ENCODE peak calls at places on chromosomes 16 and 17, in nine cellular contexts. One of them, this sample, is unnamed.

GRCh38 chr17:50802609-50803571 is 32.5 kb upstream of the WFIKKN2 start:
- DNase-seq in iris pigment epithelial cell: no peak
- DNase-seq in stimulated activated CD4-positive, alpha-beta T cell treated with anti-CD3 and anti-CD28 coated beads, Interleukin-12 subunit alpha, Interleukin-12 subunit beta, amount 100 ng/mL, for 24 hours: no peak
- DNase-seq in ELR: no peak
- DNase-seq in left ventricle myocardium inferior: no peak
- DNase-seq in GM19239: no peak
- DNase-seq in CD8-positive, alpha-beta memory T cell: no peak
- DNase-seq in stimulated activated CD8-positive, alpha-beta memory T cell treated with anti-CD3 and anti-CD28 coated beads, Interleukin-2, amount 100 ng/mL, for 1 hour: no peak
- DNase-seq in glutamatergic neuron: no peak
- DNase-seq in this sample: no peak

GRCh38 chr17:13587487-13588338 is 14.0 kb downstream of the HS3ST3A1 start:
- DNase-seq in left ventricle myocardium inferior: no peak
- DNase-seq in glutamatergic neuron: no peak
- DNase-seq in stimulated activated CD8-positive, alpha-beta memory T cell treated with anti-CD3 and anti-CD28 coated beads, Interleukin-2, amount 100 ng/mL, for 1 hour: no peak
- DNase-seq in GM19239: no peak
- DNase-seq in iris pigment epithelial cell: no peak
- DNase-seq in stimulated activated CD4-positive, alpha-beta T cell treated with anti-CD3 and anti-CD28 coated beads, Interleukin-12 subunit alpha, Interleukin-12 subunit beta, amount 100 ng/mL, for 24 hours: no peak
- DNase-seq in CD8-positive, alpha-beta memory T cell: no peak
- DNase-seq in ELR: peak
- DNase-seq in this sample: no peak

GRCh38 chr17:57806083-57806830 is 43.6 kb downstream of the MRPS23 start:
- DNase-seq in glutamatergic neuron: no peak
- DNase-seq in ELR: no peak
- DNase-seq in CD8-positive, alpha-beta memory T cell: no peak
- DNase-seq in stimulated activated CD8-positive, alpha-beta memory T cell treated with anti-CD3 and anti-CD28 coated beads, Interleukin-2, amount 100 ng/mL, for 1 hour: no peak
- DNase-seq in GM19239: no peak
- DNase-seq in stimulated activated CD4-positive, alpha-beta T cell treated with anti-CD3 and anti-CD28 coated beads, Interleukin-12 subunit alpha, Interleukin-12 subunit beta, amount 100 ng/mL, for 24 hours: no peak
- DNase-seq in iris pigment epithelial cell: no peak
- DNase-seq in left ventricle myocardium inferior: no peak
- DNase-seq in this sample: no peak

GRCh38 chr17:68319420-68320162 is 28.3 kb downstream of the ARSG start:
- DNase-seq in left ventricle myocardium inferior: no peak
- DNase-seq in GM19239: no peak
- DNase-seq in stimulated activated CD8-positive, alpha-beta memory T cell treated with anti-CD3 and anti-CD28 coated beads, Interleukin-2, amount 100 ng/mL, for 1 hour: no peak
- DNase-seq in CD8-positive, alpha-beta memory T cell: no peak
- DNase-seq in ELR: no peak
- DNase-seq in stimulated activated CD4-positive, alpha-beta T cell treated with anti-CD3 and anti-CD28 coated beads, Interleukin-12 subunit alpha, Interleukin-12 subunit beta, amount 100 ng/mL, for 24 hours: no peak
- DNase-seq in glutamatergic neuron: no peak
- DNase-seq in iris pigment epithelial cell: no peak
- DNase-seq in this sample: no peak

GRCh38 chr17:48597775-48598631 is 4.4 kb upstream of the HOXB5 start:
- DNase-seq in CD8-positive, alpha-beta memory T cell: peak
- DNase-seq in left ventricle myocardium inferior: no peak
- DNase-seq in glutamatergic neuron: no peak
- DNase-seq in iris pigment epithelial cell: no peak
- DNase-seq in GM19239: no peak
- DNase-seq in stimulated activated CD8-positive, alpha-beta memory T cell treated with anti-CD3 and anti-CD28 coated beads, Interleukin-2, amount 100 ng/mL, for 1 hour: no peak
- DNase-seq in ELR: no peak
- DNase-seq in stimulated activated CD4-positive, alpha-beta T cell treated with anti-CD3 and anti-CD28 coated beads, Interleukin-12 subunit alpha, Interleukin-12 subunit beta, amount 100 ng/mL, for 24 hours: no peak
- DNase-seq in this sample: no peak

GRCh38 chr17:17497065-17497844 is 1.1 kb upstream of the RASD1 start:
- DNase-seq in GM19239: no peak
- DNase-seq in left ventricle myocardium inferior: no peak
- DNase-seq in CD8-positive, alpha-beta memory T cell: no peak
- DNase-seq in ELR: peak
- DNase-seq in iris pigment epithelial cell: no peak
- DNase-seq in stimulated activated CD8-positive, alpha-beta memory T cell treated with anti-CD3 and anti-CD28 coated beads, Interleukin-2, amount 100 ng/mL, for 1 hour: no peak
- DNase-seq in glutamatergic neuron: no peak
- DNase-seq in stimulated activated CD4-positive, alpha-beta T cell treated with anti-CD3 and anti-CD28 coated beads, Interleukin-12 subunit alpha, Interleukin-12 subunit beta, amount 100 ng/mL, for 24 hours: no peak
- DNase-seq in this sample: no peak

GRCh38 chr17:47604268-47604927 is 45.3 kb upstream of the KPNB1 start:
- DNase-seq in CD8-positive, alpha-beta memory T cell: no peak
- DNase-seq in left ventricle myocardium inferior: peak
- DNase-seq in iris pigment epithelial cell: peak
- DNase-seq in glutamatergic neuron: no peak
- DNase-seq in GM19239: no peak
- DNase-seq in stimulated activated CD4-positive, alpha-beta T cell treated with anti-CD3 and anti-CD28 coated beads, Interleukin-12 subunit alpha, Interleukin-12 subunit beta, amount 100 ng/mL, for 24 hours: no peak
- DNase-seq in ELR: no peak
- DNase-seq in stimulated activated CD8-positive, alpha-beta memory T cell treated with anti-CD3 and anti-CD28 coated beads, Interleukin-2, amount 100 ng/mL, for 1 hour: no peak
- DNase-seq in this sample: no peak

GRCh38 chr17:45270828-45271418 is 9.0 kb upstream of the SPATA32 start:
- DNase-seq in glutamatergic neuron: peak
- DNase-seq in CD8-positive, alpha-beta memory T cell: peak
- DNase-seq in left ventricle myocardium inferior: no peak
- DNase-seq in iris pigment epithelial cell: no peak
- DNase-seq in ELR: peak
- DNase-seq in stimulated activated CD8-positive, alpha-beta memory T cell treated with anti-CD3 and anti-CD28 coated beads, Interleukin-2, amount 100 ng/mL, for 1 hour: peak
- DNase-seq in GM19239: no peak
- DNase-seq in stimulated activated CD4-positive, alpha-beta T cell treated with anti-CD3 and anti-CD28 coated beads, Interleukin-12 subunit alpha, Interleukin-12 subunit beta, amount 100 ng/mL, for 24 hours: peak
- DNase-seq in this sample: peak

GRCh38 chr17:40518401-40519088 is 17.1 kb upstream of the TNS4 start:
- DNase-seq in stimulated activated CD4-positive, alpha-beta T cell treated with anti-CD3 and anti-CD28 coated beads, Interleukin-12 subunit alpha, Interleukin-12 subunit beta, amount 100 ng/mL, for 24 hours: no peak
- DNase-seq in iris pigment epithelial cell: no peak
- DNase-seq in CD8-positive, alpha-beta memory T cell: no peak
- DNase-seq in stimulated activated CD8-positive, alpha-beta memory T cell treated with anti-CD3 and anti-CD28 coated beads, Interleukin-2, amount 100 ng/mL, for 1 hour: no peak
- DNase-seq in ELR: peak
- DNase-seq in GM19239: no peak
- DNase-seq in glutamatergic neuron: no peak
- DNase-seq in left ventricle myocardium inferior: no peak
- DNase-seq in this sample: no peak

GRCh38 chr16:15435216-15435864 is 952 bp downstream of the BMERB1 start:
- DNase-seq in CD8-positive, alpha-beta memory T cell: no peak
- DNase-seq in GM19239: no peak
- DNase-seq in stimulated activated CD4-positive, alpha-beta T cell treated with anti-CD3 and anti-CD28 coated beads, Interleukin-12 subunit alpha, Interleukin-12 subunit beta, amount 100 ng/mL, for 24 hours: no peak
- DNase-seq in stimulated activated CD8-positive, alpha-beta memory T cell treated with anti-CD3 and anti-CD28 coated beads, Interleukin-2, amount 100 ng/mL, for 1 hour: no peak
- DNase-seq in left ventricle myocardium inferior: no peak
- DNase-seq in ELR: peak
- DNase-seq in glutamatergic neuron: peak
- DNase-seq in iris pigment epithelial cell: peak
- DNase-seq in this sample: no peak

GRCh38 chr17:40530988-40531971 is 29.9 kb upstream of the TNS4 start:
- DNase-seq in stimulated activated CD4-positive, alpha-beta T cell treated with anti-CD3 and anti-CD28 coated beads, Interleukin-12 subunit alpha, Interleukin-12 subunit beta, amount 100 ng/mL, for 24 hours: peak
- DNase-seq in left ventricle myocardium inferior: no peak
- DNase-seq in iris pigment epithelial cell: no peak
- DNase-seq in ELR: no peak
- DNase-seq in CD8-positive, alpha-beta memory T cell: peak
- DNase-seq in glutamatergic neuron: no peak
- DNase-seq in stimulated activated CD8-positive, alpha-beta memory T cell treated with anti-CD3 and anti-CD28 coated beads, Interleukin-2, amount 100 ng/mL, for 1 hour: no peak
- DNase-seq in GM19239: no peak
- DNase-seq in this sample: peak

GRCh38 chr17:31052187-31052889 is 42.4 kb upstream of the NF1 start:
- DNase-seq in CD8-positive, alpha-beta memory T cell: no peak
- DNase-seq in iris pigment epithelial cell: peak
- DNase-seq in stimulated activated CD8-positive, alpha-beta memory T cell treated with anti-CD3 and anti-CD28 coated beads, Interleukin-2, amount 100 ng/mL, for 1 hour: no peak
- DNase-seq in left ventricle myocardium inferior: peak
- DNase-seq in glutamatergic neuron: no peak
- DNase-seq in ELR: peak
- DNase-seq in GM19239: no peak
- DNase-seq in stimulated activated CD4-positive, alpha-beta T cell treated with anti-CD3 and anti-CD28 coated beads, Interleukin-12 subunit alpha, Interleukin-12 subunit beta, amount 100 ng/mL, for 24 hours: no peak
- DNase-seq in this sample: no peak

GRCh38 chr17:75412455-75413317 is 7.2 kb upstream of the GRB2 start:
- DNase-seq in stimulated activated CD4-positive, alpha-beta T cell treated with anti-CD3 and anti-CD28 coated beads, Interleukin-12 subunit alpha, Interleukin-12 subunit beta, amount 100 ng/mL, for 24 hours: peak
- DNase-seq in stimulated activated CD8-positive, alpha-beta memory T cell treated with anti-CD3 and anti-CD28 coated beads, Interleukin-2, amount 100 ng/mL, for 1 hour: peak
- DNase-seq in CD8-positive, alpha-beta memory T cell: peak
- DNase-seq in ELR: peak
- DNase-seq in iris pigment epithelial cell: peak
- DNase-seq in left ventricle myocardium inferior: no peak
- DNase-seq in glutamatergic neuron: peak
- DNase-seq in GM19239: peak
- DNase-seq in this sample: peak

GRCh38 chr16:31351937-31352315 is 3.0 kb upstream of the ITGAX start:
- DNase-seq in stimulated activated CD4-positive, alpha-beta T cell treated with anti-CD3 and anti-CD28 coated beads, Interleukin-12 subunit alpha, Interleukin-12 subunit beta, amount 100 ng/mL, for 24 hours: no peak
- DNase-seq in iris pigment epithelial cell: peak
- DNase-seq in CD8-positive, alpha-beta memory T cell: no peak
- DNase-seq in left ventricle myocardium inferior: no peak
- DNase-seq in stimulated activated CD8-positive, alpha-beta memory T cell treated with anti-CD3 and anti-CD28 coated beads, Interleukin-2, amount 100 ng/mL, for 1 hour: no peak
- DNase-seq in ELR: peak
- DNase-seq in GM19239: no peak
- DNase-seq in glutamatergic neuron: no peak
- DNase-seq in this sample: no peak

GRCh38 chr17:67751101-67752074 is 33.7 kb downstream of the NOL11 start:
- DNase-seq in stimulated activated CD4-positive, alpha-beta T cell treated with anti-CD3 and anti-CD28 coated beads, Interleukin-12 subunit alpha, Interleukin-12 subunit beta, amount 100 ng/mL, for 24 hours: no peak
- DNase-seq in glutamatergic neuron: no peak
- DNase-seq in stimulated activated CD8-positive, alpha-beta memory T cell treated with anti-CD3 and anti-CD28 coated beads, Interleukin-2, amount 100 ng/mL, for 1 hour: no peak
- DNase-seq in left ventricle myocardium inferior: no peak
- DNase-seq in iris pigment epithelial cell: no peak
- DNase-seq in CD8-positive, alpha-beta memory T cell: no peak
- DNase-seq in GM19239: no peak
- DNase-seq in ELR: no peak
- DNase-seq in this sample: no peak

GRCh38 chr16:54694651-54695050 is 236.0 kb upstream of the IRX5 start:
- DNase-seq in iris pigment epithelial cell: no peak
- DNase-seq in CD8-positive, alpha-beta memory T cell: no peak
- DNase-seq in ELR: no peak
- DNase-seq in GM19239: no peak
- DNase-seq in left ventricle myocardium inferior: no peak
- DNase-seq in stimulated activated CD4-positive, alpha-beta T cell treated with anti-CD3 and anti-CD28 coated beads, Interleukin-12 subunit alpha, Interleukin-12 subunit beta, amount 100 ng/mL, for 24 hours: no peak
- DNase-seq in stimulated activated CD8-positive, alpha-beta memory T cell treated with anti-CD3 and anti-CD28 coated beads, Interleukin-2, amount 100 ng/mL, for 1 hour: no peak
- DNase-seq in glutamatergic neuron: no peak
- DNase-seq in this sample: no peak

GRCh38 chr17:1398900-1399299 is 1.1 kb downstream of the YWHAE start:
- DNase-seq in ELR: peak
- DNase-seq in CD8-positive, alpha-beta memory T cell: no peak
- DNase-seq in left ventricle myocardium inferior: no peak
- DNase-seq in glutamatergic neuron: no peak
- DNase-seq in iris pigment epithelial cell: peak
- DNase-seq in stimulated activated CD8-positive, alpha-beta memory T cell treated with anti-CD3 and anti-CD28 coated beads, Interleukin-2, amount 100 ng/mL, for 1 hour: no peak
- DNase-seq in stimulated activated CD4-positive, alpha-beta T cell treated with anti-CD3 and anti-CD28 coated beads, Interleukin-12 subunit alpha, Interleukin-12 subunit beta, amount 100 ng/mL, for 24 hours: peak
- DNase-seq in GM19239: no peak
- DNase-seq in this sample: no peak

GRCh38 chr17:80308672-80309517 is 48.2 kb downstream of the RNF213 start:
- DNase-seq in stimulated activated CD4-positive, alpha-beta T cell treated with anti-CD3 and anti-CD28 coated beads, Interleukin-12 subunit alpha, Interleukin-12 subunit beta, amount 100 ng/mL, for 24 hours: no peak
- DNase-seq in CD8-positive, alpha-beta memory T cell: no peak
- DNase-seq in left ventricle myocardium inferior: no peak
- DNase-seq in ELR: no peak
- DNase-seq in glutamatergic neuron: no peak
- DNase-seq in GM19239: no peak
- DNase-seq in stimulated activated CD8-positive, alpha-beta memory T cell treated with anti-CD3 and anti-CD28 coated beads, Interleukin-2, amount 100 ng/mL, for 1 hour: no peak
- DNase-seq in iris pigment epithelial cell: no peak
- DNase-seq in this sample: no peak

GRCh38 chr17:81231766-81232581 is 6.9 kb downstream of the TEPSIN start:
- DNase-seq in ELR: no peak
- DNase-seq in GM19239: no peak
- DNase-seq in CD8-positive, alpha-beta memory T cell: no peak
- DNase-seq in iris pigment epithelial cell: no peak
- DNase-seq in glutamatergic neuron: no peak
- DNase-seq in stimulated activated CD8-positive, alpha-beta memory T cell treated with anti-CD3 and anti-CD28 coated beads, Interleukin-2, amount 100 ng/mL, for 1 hour: no peak
- DNase-seq in stimulated activated CD4-positive, alpha-beta T cell treated with anti-CD3 and anti-CD28 coated beads, Interleukin-12 subunit alpha, Interleukin-12 subunit beta, amount 100 ng/mL, for 24 hours: no peak
- DNase-seq in left ventricle myocardium inferior: no peak
- DNase-seq in this sample: peak

GRCh38 chr17:55089955-55090573 is 121.5 kb downstream of the STXBP4 start:
- DNase-seq in GM19239: peak
- DNase-seq in left ventricle myocardium inferior: no peak
- DNase-seq in glutamatergic neuron: no peak
- DNase-seq in CD8-positive, alpha-beta memory T cell: peak
- DNase-seq in iris pigment epithelial cell: peak
- DNase-seq in stimulated activated CD4-positive, alpha-beta T cell treated with anti-CD3 and anti-CD28 coated beads, Interleukin-12 subunit alpha, Interleukin-12 subunit beta, amount 100 ng/mL, for 24 hours: peak
- DNase-seq in stimulated activated CD8-positive, alpha-beta memory T cell treated with anti-CD3 and anti-CD28 coated beads, Interleukin-2, amount 100 ng/mL, for 1 hour: no peak
- DNase-seq in ELR: peak
- DNase-seq in this sample: peak

GRCh38 chr17:16442141-16442540 is 26.8 kb downstream of the TRPV2 start:
- DNase-seq in ELR: peak
- DNase-seq in CD8-positive, alpha-beta memory T cell: no peak
- DNase-seq in iris pigment epithelial cell: peak
- DNase-seq in stimulated activated CD8-positive, alpha-beta memory T cell treated with anti-CD3 and anti-CD28 coated beads, Interleukin-2, amount 100 ng/mL, for 1 hour: no peak
- DNase-seq in GM19239: no peak
- DNase-seq in left ventricle myocardium inferior: no peak
- DNase-seq in stimulated activated CD4-positive, alpha-beta T cell treated with anti-CD3 and anti-CD28 coated beads, Interleukin-12 subunit alpha, Interleukin-12 subunit beta, amount 100 ng/mL, for 24 hours: no peak
- DNase-seq in glutamatergic neuron: no peak
- DNase-seq in this sample: no peak